ENCODE peak calls at places on chromosomes 11 and 22, in ten cellular contexts. One of them, this sample, is unnamed.

GRCh38 chr11:105367129-105367528 is 227.6 kb upstream of the CARD18 start:
- DNase-seq in activated CD4-positive, alpha-beta T cell treated with anti-CD3 and anti-CD28 coated beads, Interleukin-2, amount 50 U/mL, for 1 hour: no peak
- DNase-seq in nephron progenitor cell: no peak
- DNase-seq in activated gamma-delta T cell treated with Interleukin-2 at 50 U/mL for 16 hours: no peak
- DNase-seq in stimulated activated CD8-positive, alpha-beta memory T cell treated with anti-CD3 and anti-CD28 coated beads, Interleukin-15, amount 100 ng/mL, for 48 hours: no peak
- DNase-seq in T follicular helper cell: no peak
- DNase-seq in epithelial cell of esophagus: peak
- DNase-seq in stimulated activated CD4-positive, alpha-beta T cell treated with anti-CD3 and anti-CD28 coated beads, Interleukin-2, amount 100 ng/mL, for 24 hours: no peak
- DNase-seq in Karpas-422: no peak
- DNase-seq in HAP-1: no peak
- DNase-seq in this sample: no peak

GRCh38 chr11:32088117-32088941 is 2.5 kb upstream of the RCN1 start:
- DNase-seq in activated CD4-positive, alpha-beta T cell treated with anti-CD3 and anti-CD28 coated beads, Interleukin-2, amount 50 U/mL, for 1 hour: no peak
- DNase-seq in HAP-1: peak
- DNase-seq in epithelial cell of esophagus: peak
- DNase-seq in Karpas-422: no peak
- DNase-seq in stimulated activated CD4-positive, alpha-beta T cell treated with anti-CD3 and anti-CD28 coated beads, Interleukin-2, amount 100 ng/mL, for 24 hours: peak
- DNase-seq in activated gamma-delta T cell treated with Interleukin-2 at 50 U/mL for 16 hours: no peak
- DNase-seq in stimulated activated CD8-positive, alpha-beta memory T cell treated with anti-CD3 and anti-CD28 coated beads, Interleukin-15, amount 100 ng/mL, for 48 hours: no peak
- DNase-seq in T follicular helper cell: no peak
- DNase-seq in nephron progenitor cell: no peak
- DNase-seq in this sample: no peak

GRCh38 chr11:64849600-64850356 is 5.3 kb upstream of the CDC42BPG start:
- DNase-seq in activated gamma-delta T cell treated with Interleukin-2 at 50 U/mL for 16 hours: no peak
- DNase-seq in stimulated activated CD8-positive, alpha-beta memory T cell treated with anti-CD3 and anti-CD28 coated beads, Interleukin-15, amount 100 ng/mL, for 48 hours: no peak
- DNase-seq in Karpas-422: no peak
- DNase-seq in activated CD4-positive, alpha-beta T cell treated with anti-CD3 and anti-CD28 coated beads, Interleukin-2, amount 50 U/mL, for 1 hour: no peak
- DNase-seq in HAP-1: no peak
- DNase-seq in nephron progenitor cell: no peak
- DNase-seq in T follicular helper cell: no peak
- DNase-seq in stimulated activated CD4-positive, alpha-beta T cell treated with anti-CD3 and anti-CD28 coated beads, Interleukin-2, amount 100 ng/mL, for 24 hours: no peak
- DNase-seq in epithelial cell of esophagus: no peak
- DNase-seq in this sample: no peak

GRCh38 chr11:72673943-72674828 is at the start of gene PDE2A:
- DNase-seq in activated gamma-delta T cell treated with Interleukin-2 at 50 U/mL for 16 hours: no peak
- DNase-seq in T follicular helper cell: no peak
- DNase-seq in stimulated activated CD4-positive, alpha-beta T cell treated with anti-CD3 and anti-CD28 coated beads, Interleukin-2, amount 100 ng/mL, for 24 hours: no peak
- DNase-seq in epithelial cell of esophagus: no peak
- DNase-seq in HAP-1: no peak
- DNase-seq in activated CD4-positive, alpha-beta T cell treated with anti-CD3 and anti-CD28 coated beads, Interleukin-2, amount 50 U/mL, for 1 hour: no peak
- DNase-seq in stimulated activated CD8-positive, alpha-beta memory T cell treated with anti-CD3 and anti-CD28 coated beads, Interleukin-15, amount 100 ng/mL, for 48 hours: no peak
- DNase-seq in Karpas-422: no peak
- DNase-seq in nephron progenitor cell: no peak
- DNase-seq in this sample: no peak

GRCh38 chr11:64364911-64365310 is 5.9 kb downstream of the RPS6KA4 start:
- DNase-seq in nephron progenitor cell: no peak
- DNase-seq in activated gamma-delta T cell treated with Interleukin-2 at 50 U/mL for 16 hours: no peak
- DNase-seq in stimulated activated CD4-positive, alpha-beta T cell treated with anti-CD3 and anti-CD28 coated beads, Interleukin-2, amount 100 ng/mL, for 24 hours: no peak
- DNase-seq in HAP-1: no peak
- DNase-seq in activated CD4-positive, alpha-beta T cell treated with anti-CD3 and anti-CD28 coated beads, Interleukin-2, amount 50 U/mL, for 1 hour: no peak
- DNase-seq in T follicular helper cell: no peak
- DNase-seq in epithelial cell of esophagus: no peak
- DNase-seq in Karpas-422: no peak
- DNase-seq in stimulated activated CD8-positive, alpha-beta memory T cell treated with anti-CD3 and anti-CD28 coated beads, Interleukin-15, amount 100 ng/mL, for 48 hours: no peak
- DNase-seq in this sample: no peak

GRCh38 chr11:101717621-101718020 is 133.8 kb upstream of the TRPC6 start:
- DNase-seq in activated CD4-positive, alpha-beta T cell treated with anti-CD3 and anti-CD28 coated beads, Interleukin-2, amount 50 U/mL, for 1 hour: no peak
- DNase-seq in HAP-1: peak
- DNase-seq in epithelial cell of esophagus: peak
- DNase-seq in activated gamma-delta T cell treated with Interleukin-2 at 50 U/mL for 16 hours: no peak
- DNase-seq in nephron progenitor cell: no peak
- DNase-seq in T follicular helper cell: no peak
- DNase-seq in Karpas-422: no peak
- DNase-seq in stimulated activated CD4-positive, alpha-beta T cell treated with anti-CD3 and anti-CD28 coated beads, Interleukin-2, amount 100 ng/mL, for 24 hours: no peak
- DNase-seq in stimulated activated CD8-positive, alpha-beta memory T cell treated with anti-CD3 and anti-CD28 coated beads, Interleukin-15, amount 100 ng/mL, for 48 hours: no peak
- DNase-seq in this sample: no peak

GRCh38 chr22:47605886-47606285 is 843.4 kb downstream of the TBC1D22A start:
- DNase-seq in HAP-1: no peak
- DNase-seq in stimulated activated CD4-positive, alpha-beta T cell treated with anti-CD3 and anti-CD28 coated beads, Interleukin-2, amount 100 ng/mL, for 24 hours: no peak
- DNase-seq in activated gamma-delta T cell treated with Interleukin-2 at 50 U/mL for 16 hours: no peak
- DNase-seq in activated CD4-positive, alpha-beta T cell treated with anti-CD3 and anti-CD28 coated beads, Interleukin-2, amount 50 U/mL, for 1 hour: no peak
- DNase-seq in stimulated activated CD8-positive, alpha-beta memory T cell treated with anti-CD3 and anti-CD28 coated beads, Interleukin-15, amount 100 ng/mL, for 48 hours: no peak
- DNase-seq in T follicular helper cell: no peak
- DNase-seq in Karpas-422: no peak
- DNase-seq in nephron progenitor cell: no peak
- DNase-seq in epithelial cell of esophagus: no peak
- DNase-seq in this sample: no peak

GRCh38 chr11:11074686-11075370 is 217.0 kb upstream of the ZBED5 start:
- DNase-seq in activated CD4-positive, alpha-beta T cell treated with anti-CD3 and anti-CD28 coated beads, Interleukin-2, amount 50 U/mL, for 1 hour: no peak
- DNase-seq in T follicular helper cell: no peak
- DNase-seq in stimulated activated CD8-positive, alpha-beta memory T cell treated with anti-CD3 and anti-CD28 coated beads, Interleukin-15, amount 100 ng/mL, for 48 hours: no peak
- DNase-seq in nephron progenitor cell: no peak
- DNase-seq in stimulated activated CD4-positive, alpha-beta T cell treated with anti-CD3 and anti-CD28 coated beads, Interleukin-2, amount 100 ng/mL, for 24 hours: no peak
- DNase-seq in epithelial cell of esophagus: no peak
- DNase-seq in HAP-1: no peak
- DNase-seq in activated gamma-delta T cell treated with Interleukin-2 at 50 U/mL for 16 hours: no peak
- DNase-seq in Karpas-422: no peak
- DNase-seq in this sample: no peak

GRCh38 chr11:31870609-31871309 is 59.6 kb upstream of the PAX6 start:
- DNase-seq in activated CD4-positive, alpha-beta T cell treated with anti-CD3 and anti-CD28 coated beads, Interleukin-2, amount 50 U/mL, for 1 hour: peak
- DNase-seq in HAP-1: peak
- DNase-seq in stimulated activated CD8-positive, alpha-beta memory T cell treated with anti-CD3 and anti-CD28 coated beads, Interleukin-15, amount 100 ng/mL, for 48 hours: no peak
- DNase-seq in stimulated activated CD4-positive, alpha-beta T cell treated with anti-CD3 and anti-CD28 coated beads, Interleukin-2, amount 100 ng/mL, for 24 hours: peak
- DNase-seq in epithelial cell of esophagus: peak
- DNase-seq in activated gamma-delta T cell treated with Interleukin-2 at 50 U/mL for 16 hours: no peak
- DNase-seq in T follicular helper cell: peak
- DNase-seq in nephron progenitor cell: peak
- DNase-seq in Karpas-422: peak
- DNase-seq in this sample: peak

GRCh38 chr11:10996678-10997077 is 138.8 kb upstream of the ZBED5 start:
- DNase-seq in activated CD4-positive, alpha-beta T cell treated with anti-CD3 and anti-CD28 coated beads, Interleukin-2, amount 50 U/mL, for 1 hour: no peak
- DNase-seq in epithelial cell of esophagus: no peak
- DNase-seq in T follicular helper cell: no peak
- DNase-seq in HAP-1: no peak
- DNase-seq in activated gamma-delta T cell treated with Interleukin-2 at 50 U/mL for 16 hours: no peak
- DNase-seq in stimulated activated CD8-positive, alpha-beta memory T cell treated with anti-CD3 and anti-CD28 coated beads, Interleukin-15, amount 100 ng/mL, for 48 hours: no peak
- DNase-seq in Karpas-422: no peak
- DNase-seq in stimulated activated CD4-positive, alpha-beta T cell treated with anti-CD3 and anti-CD28 coated beads, Interleukin-2, amount 100 ng/mL, for 24 hours: no peak
- DNase-seq in nephron progenitor cell: no peak
- DNase-seq in this sample: no peak

GRCh38 chr22:21087119-21087518 is 41.4 kb downstream of the LRRC74B start:
- DNase-seq in stimulated activated CD8-positive, alpha-beta memory T cell treated with anti-CD3 and anti-CD28 coated beads, Interleukin-15, amount 100 ng/mL, for 48 hours: no peak
- DNase-seq in stimulated activated CD4-positive, alpha-beta T cell treated with anti-CD3 and anti-CD28 coated beads, Interleukin-2, amount 100 ng/mL, for 24 hours: no peak
- DNase-seq in nephron progenitor cell: no peak
- DNase-seq in activated CD4-positive, alpha-beta T cell treated with anti-CD3 and anti-CD28 coated beads, Interleukin-2, amount 50 U/mL, for 1 hour: no peak
- DNase-seq in activated gamma-delta T cell treated with Interleukin-2 at 50 U/mL for 16 hours: no peak
- DNase-seq in T follicular helper cell: no peak
- DNase-seq in epithelial cell of esophagus: no peak
- DNase-seq in Karpas-422: no peak
- DNase-seq in HAP-1: no peak
- DNase-seq in this sample: no peak

GRCh38 chr11:44842219-44842618 is 108.5 kb downstream of the TP53I11 start:
- DNase-seq in stimulated activated CD4-positive, alpha-beta T cell treated with anti-CD3 and anti-CD28 coated beads, Interleukin-2, amount 100 ng/mL, for 24 hours: no peak
- DNase-seq in activated CD4-positive, alpha-beta T cell treated with anti-CD3 and anti-CD28 coated beads, Interleukin-2, amount 50 U/mL, for 1 hour: no peak
- DNase-seq in Karpas-422: no peak
- DNase-seq in stimulated activated CD8-positive, alpha-beta memory T cell treated with anti-CD3 and anti-CD28 coated beads, Interleukin-15, amount 100 ng/mL, for 48 hours: no peak
- DNase-seq in HAP-1: no peak
- DNase-seq in nephron progenitor cell: no peak
- DNase-seq in epithelial cell of esophagus: no peak
- DNase-seq in activated gamma-delta T cell treated with Interleukin-2 at 50 U/mL for 16 hours: no peak
- DNase-seq in T follicular helper cell: no peak
- DNase-seq in this sample: no peak

GRCh38 chr11:32213223-32213622 is 122.3 kb downstream of the RCN1 start:
- DNase-seq in activated CD4-positive, alpha-beta T cell treated with anti-CD3 and anti-CD28 coated beads, Interleukin-2, amount 50 U/mL, for 1 hour: no peak
- DNase-seq in HAP-1: no peak
- DNase-seq in T follicular helper cell: no peak
- DNase-seq in Karpas-422: no peak
- DNase-seq in epithelial cell of esophagus: peak
- DNase-seq in nephron progenitor cell: no peak
- DNase-seq in stimulated activated CD8-positive, alpha-beta memory T cell treated with anti-CD3 and anti-CD28 coated beads, Interleukin-15, amount 100 ng/mL, for 48 hours: peak
- DNase-seq in stimulated activated CD4-positive, alpha-beta T cell treated with anti-CD3 and anti-CD28 coated beads, Interleukin-2, amount 100 ng/mL, for 24 hours: peak
- DNase-seq in activated gamma-delta T cell treated with Interleukin-2 at 50 U/mL for 16 hours: no peak
- DNase-seq in this sample: no peak

GRCh38 chr22:35727436-35727835 is 9.8 kb downstream of the APOL5 start:
- DNase-seq in Karpas-422: no peak
- DNase-seq in HAP-1: no peak
- DNase-seq in nephron progenitor cell: no peak
- DNase-seq in epithelial cell of esophagus: no peak
- DNase-seq in activated gamma-delta T cell treated with Interleukin-2 at 50 U/mL for 16 hours: no peak
- DNase-seq in T follicular helper cell: no peak
- DNase-seq in activated CD4-positive, alpha-beta T cell treated with anti-CD3 and anti-CD28 coated beads, Interleukin-2, amount 50 U/mL, for 1 hour: no peak
- DNase-seq in stimulated activated CD8-positive, alpha-beta memory T cell treated with anti-CD3 and anti-CD28 coated beads, Interleukin-15, amount 100 ng/mL, for 48 hours: no peak
- DNase-seq in stimulated activated CD4-positive, alpha-beta T cell treated with anti-CD3 and anti-CD28 coated beads, Interleukin-2, amount 100 ng/mL, for 24 hours: no peak
- DNase-seq in this sample: no peak

GRCh38 chr11:62217191-62217748 is 8.8 kb downstream of the SCGB2A1 start:
- DNase-seq in epithelial cell of esophagus: peak
- DNase-seq in stimulated activated CD8-positive, alpha-beta memory T cell treated with anti-CD3 and anti-CD28 coated beads, Interleukin-15, amount 100 ng/mL, for 48 hours: no peak
- DNase-seq in stimulated activated CD4-positive, alpha-beta T cell treated with anti-CD3 and anti-CD28 coated beads, Interleukin-2, amount 100 ng/mL, for 24 hours: no peak
- DNase-seq in activated CD4-positive, alpha-beta T cell treated with anti-CD3 and anti-CD28 coated beads, Interleukin-2, amount 50 U/mL, for 1 hour: no peak
- DNase-seq in Karpas-422: peak
- DNase-seq in T follicular helper cell: no peak
- DNase-seq in HAP-1: peak
- DNase-seq in activated gamma-delta T cell treated with Interleukin-2 at 50 U/mL for 16 hours: no peak
- DNase-seq in nephron progenitor cell: no peak
- DNase-seq in this sample: no peak

GRCh38 chr11:32172771-32173170 is 81.9 kb downstream of the RCN1 start:
- DNase-seq in stimulated activated CD8-positive, alpha-beta memory T cell treated with anti-CD3 and anti-CD28 coated beads, Interleukin-15, amount 100 ng/mL, for 48 hours: no peak
- DNase-seq in T follicular helper cell: no peak
- DNase-seq in HAP-1: no peak
- DNase-seq in Karpas-422: no peak
- DNase-seq in epithelial cell of esophagus: peak
- DNase-seq in activated gamma-delta T cell treated with Interleukin-2 at 50 U/mL for 16 hours: no peak
- DNase-seq in nephron progenitor cell: peak
- DNase-seq in stimulated activated CD4-positive, alpha-beta T cell treated with anti-CD3 and anti-CD28 coated beads, Interleukin-2, amount 100 ng/mL, for 24 hours: no peak
- DNase-seq in activated CD4-positive, alpha-beta T cell treated with anti-CD3 and anti-CD28 coated beads, Interleukin-2, amount 50 U/mL, for 1 hour: no peak
- DNase-seq in this sample: no peak

GRCh38 chr11:132451942-132452601 is 1080.2 kb downstream of the OPCML start:
- DNase-seq in HAP-1: no peak
- DNase-seq in Karpas-422: no peak
- DNase-seq in epithelial cell of esophagus: no peak
- DNase-seq in stimulated activated CD8-positive, alpha-beta memory T cell treated with anti-CD3 and anti-CD28 coated beads, Interleukin-15, amount 100 ng/mL, for 48 hours: no peak
- DNase-seq in activated gamma-delta T cell treated with Interleukin-2 at 50 U/mL for 16 hours: no peak
- DNase-seq in nephron progenitor cell: no peak
- DNase-seq in T follicular helper cell: no peak
- DNase-seq in stimulated activated CD4-positive, alpha-beta T cell treated with anti-CD3 and anti-CD28 coated beads, Interleukin-2, amount 100 ng/mL, for 24 hours: no peak
- DNase-seq in activated CD4-positive, alpha-beta T cell treated with anti-CD3 and anti-CD28 coated beads, Interleukin-2, amount 50 U/mL, for 1 hour: no peak
- DNase-seq in this sample: no peak

GRCh38 chr11:44952082-44952481 is 1.4 kb upstream of the TP53I11 start:
- DNase-seq in stimulated activated CD4-positive, alpha-beta T cell treated with anti-CD3 and anti-CD28 coated beads, Interleukin-2, amount 100 ng/mL, for 24 hours: no peak
- DNase-seq in activated CD4-positive, alpha-beta T cell treated with anti-CD3 and anti-CD28 coated beads, Interleukin-2, amount 50 U/mL, for 1 hour: no peak
- DNase-seq in activated gamma-delta T cell treated with Interleukin-2 at 50 U/mL for 16 hours: no peak
- DNase-seq in epithelial cell of esophagus: no peak
- DNase-seq in stimulated activated CD8-positive, alpha-beta memory T cell treated with anti-CD3 and anti-CD28 coated beads, Interleukin-15, amount 100 ng/mL, for 48 hours: no peak
- DNase-seq in T follicular helper cell: no peak
- DNase-seq in nephron progenitor cell: no peak
- DNase-seq in Karpas-422: no peak
- DNase-seq in HAP-1: no peak
- DNase-seq in this sample: no peak

GRCh38 chr11:33692013-33692504 is 8.6 kb downstream of the C11orf91 start:
- DNase-seq in stimulated activated CD8-positive, alpha-beta memory T cell treated with anti-CD3 and anti-CD28 coated beads, Interleukin-15, amount 100 ng/mL, for 48 hours: no peak
- DNase-seq in HAP-1: no peak
- DNase-seq in activated gamma-delta T cell treated with Interleukin-2 at 50 U/mL for 16 hours: no peak
- DNase-seq in T follicular helper cell: no peak
- DNase-seq in Karpas-422: no peak
- DNase-seq in activated CD4-positive, alpha-beta T cell treated with anti-CD3 and anti-CD28 coated beads, Interleukin-2, amount 50 U/mL, for 1 hour: no peak
- DNase-seq in epithelial cell of esophagus: peak
- DNase-seq in nephron progenitor cell: no peak
- DNase-seq in stimulated activated CD4-positive, alpha-beta T cell treated with anti-CD3 and anti-CD28 coated beads, Interleukin-2, amount 100 ng/mL, for 24 hours: no peak
- DNase-seq in this sample: no peak

GRCh38 chr11:65479184-65480145 is 19.4 kb upstream of the MALAT1 start:
- DNase-seq in HAP-1: no peak
- DNase-seq in activated gamma-delta T cell treated with Interleukin-2 at 50 U/mL for 16 hours: no peak
- DNase-seq in stimulated activated CD4-positive, alpha-beta T cell treated with anti-CD3 and anti-CD28 coated beads, Interleukin-2, amount 100 ng/mL, for 24 hours: no peak
- DNase-seq in stimulated activated CD8-positive, alpha-beta memory T cell treated with anti-CD3 and anti-CD28 coated beads, Interleukin-15, amount 100 ng/mL, for 48 hours: no peak
- DNase-seq in nephron progenitor cell: no peak
- DNase-seq in Karpas-422: no peak
- DNase-seq in epithelial cell of esophagus: peak
- DNase-seq in activated CD4-positive, alpha-beta T cell treated with anti-CD3 and anti-CD28 coated beads, Interleukin-2, amount 50 U/mL, for 1 hour: no peak
- DNase-seq in T follicular helper cell: no peak
- DNase-seq in this sample: no peak

GRCh38 chr11:60378359-60378758 is at the start of gene MS4A7:
- DNase-seq in activated gamma-delta T cell treated with Interleukin-2 at 50 U/mL for 16 hours: no peak
- DNase-seq in activated CD4-positive, alpha-beta T cell treated with anti-CD3 and anti-CD28 coated beads, Interleukin-2, amount 50 U/mL, for 1 hour: no peak
- DNase-seq in stimulated activated CD8-positive, alpha-beta memory T cell treated with anti-CD3 and anti-CD28 coated beads, Interleukin-15, amount 100 ng/mL, for 48 hours: no peak
- DNase-seq in stimulated activated CD4-positive, alpha-beta T cell treated with anti-CD3 and anti-CD28 coated beads, Interleukin-2, amount 100 ng/mL, for 24 hours: no peak
- DNase-seq in T follicular helper cell: no peak
- DNase-seq in epithelial cell of esophagus: no peak
- DNase-seq in HAP-1: no peak
- DNase-seq in Karpas-422: peak
- DNase-seq in nephron progenitor cell: peak
- DNase-seq in this sample: no peak

GRCh38 chr22:23604939-23605712 is 25.0 kb upstream of the IGLL1 start:
- DNase-seq in nephron progenitor cell: no peak
- DNase-seq in epithelial cell of esophagus: no peak
- DNase-seq in T follicular helper cell: no peak
- DNase-seq in stimulated activated CD8-positive, alpha-beta memory T cell treated with anti-CD3 and anti-CD28 coated beads, Interleukin-15, amount 100 ng/mL, for 48 hours: no peak
- DNase-seq in HAP-1: no peak
- DNase-seq in Karpas-422: no peak
- DNase-seq in activated CD4-positive, alpha-beta T cell treated with anti-CD3 and anti-CD28 coated beads, Interleukin-2, amount 50 U/mL, for 1 hour: no peak
- DNase-seq in activated gamma-delta T cell treated with Interleukin-2 at 50 U/mL for 16 hours: no peak
- DNase-seq in stimulated activated CD4-positive, alpha-beta T cell treated with anti-CD3 and anti-CD28 coated beads, Interleukin-2, amount 100 ng/mL, for 24 hours: no peak
- DNase-seq in this sample: no peak

GRCh38 chr11:126058090-126058489 is 4.6 kb downstream of the CDON start:
- DNase-seq in stimulated activated CD8-positive, alpha-beta memory T cell treated with anti-CD3 and anti-CD28 coated beads, Interleukin-15, amount 100 ng/mL, for 48 hours: no peak
- DNase-seq in nephron progenitor cell: no peak
- DNase-seq in activated CD4-positive, alpha-beta T cell treated with anti-CD3 and anti-CD28 coated beads, Interleukin-2, amount 50 U/mL, for 1 hour: no peak
- DNase-seq in stimulated activated CD4-positive, alpha-beta T cell treated with anti-CD3 and anti-CD28 coated beads, Interleukin-2, amount 100 ng/mL, for 24 hours: no peak
- DNase-seq in HAP-1: no peak
- DNase-seq in T follicular helper cell: no peak
- DNase-seq in activated gamma-delta T cell treated with Interleukin-2 at 50 U/mL for 16 hours: no peak
- DNase-seq in epithelial cell of esophagus: no peak
- DNase-seq in Karpas-422: no peak
- DNase-seq in this sample: no peak

GRCh38 chr22:37459211-37459610 is 27.0 kb downstream of the MFNG start:
- DNase-seq in nephron progenitor cell: no peak
- DNase-seq in HAP-1: no peak
- DNase-seq in activated gamma-delta T cell treated with Interleukin-2 at 50 U/mL for 16 hours: no peak
- DNase-seq in Karpas-422: no peak
- DNase-seq in activated CD4-positive, alpha-beta T cell treated with anti-CD3 and anti-CD28 coated beads, Interleukin-2, amount 50 U/mL, for 1 hour: no peak
- DNase-seq in T follicular helper cell: no peak
- DNase-seq in stimulated activated CD4-positive, alpha-beta T cell treated with anti-CD3 and anti-CD28 coated beads, Interleukin-2, amount 100 ng/mL, for 24 hours: no peak
- DNase-seq in stimulated activated CD8-positive, alpha-beta memory T cell treated with anti-CD3 and anti-CD28 coated beads, Interleukin-15, amount 100 ng/mL, for 48 hours: no peak
- DNase-seq in epithelial cell of esophagus: peak
- DNase-seq in this sample: no peak

GRCh38 chr11:117473692-117474091 is 146.0 kb downstream of the CEP164 start:
- DNase-seq in stimulated activated CD4-positive, alpha-beta T cell treated with anti-CD3 and anti-CD28 coated beads, Interleukin-2, amount 100 ng/mL, for 24 hours: no peak
- DNase-seq in HAP-1: no peak
- DNase-seq in T follicular helper cell: no peak
- DNase-seq in activated CD4-positive, alpha-beta T cell treated with anti-CD3 and anti-CD28 coated beads, Interleukin-2, amount 50 U/mL, for 1 hour: no peak
- DNase-seq in stimulated activated CD8-positive, alpha-beta memory T cell treated with anti-CD3 and anti-CD28 coated beads, Interleukin-15, amount 100 ng/mL, for 48 hours: no peak
- DNase-seq in Karpas-422: no peak
- DNase-seq in activated gamma-delta T cell treated with Interleukin-2 at 50 U/mL for 16 hours: no peak
- DNase-seq in epithelial cell of esophagus: peak
- DNase-seq in nephron progenitor cell: no peak
- DNase-seq in this sample: no peak

GRCh38 chr22:23066200-23067022 is 3.9 kb upstream of the GNAZ start:
- DNase-seq in nephron progenitor cell: no peak
- DNase-seq in stimulated activated CD8-positive, alpha-beta memory T cell treated with anti-CD3 and anti-CD28 coated beads, Interleukin-15, amount 100 ng/mL, for 48 hours: no peak
- DNase-seq in activated gamma-delta T cell treated with Interleukin-2 at 50 U/mL for 16 hours: no peak
- DNase-seq in activated CD4-positive, alpha-beta T cell treated with anti-CD3 and anti-CD28 coated beads, Interleukin-2, amount 50 U/mL, for 1 hour: no peak
- DNase-seq in stimulated activated CD4-positive, alpha-beta T cell treated with anti-CD3 and anti-CD28 coated beads, Interleukin-2, amount 100 ng/mL, for 24 hours: peak
- DNase-seq in Karpas-422: no peak
- DNase-seq in T follicular helper cell: no peak
- DNase-seq in epithelial cell of esophagus: no peak
- DNase-seq in HAP-1: no peak
- DNase-seq in this sample: peak

GRCh38 chr22:50400406-50400805 is 57.3 kb downstream of the PPP6R2 start:
- DNase-seq in stimulated activated CD8-positive, alpha-beta memory T cell treated with anti-CD3 and anti-CD28 coated beads, Interleukin-15, amount 100 ng/mL, for 48 hours: no peak
- DNase-seq in activated CD4-positive, alpha-beta T cell treated with anti-CD3 and anti-CD28 coated beads, Interleukin-2, amount 50 U/mL, for 1 hour: no peak
- DNase-seq in Karpas-422: no peak
- DNase-seq in activated gamma-delta T cell treated with Interleukin-2 at 50 U/mL for 16 hours: no peak
- DNase-seq in HAP-1: no peak
- DNase-seq in epithelial cell of esophagus: no peak
- DNase-seq in T follicular helper cell: no peak
- DNase-seq in stimulated activated CD4-positive, alpha-beta T cell treated with anti-CD3 and anti-CD28 coated beads, Interleukin-2, amount 100 ng/mL, for 24 hours: no peak
- DNase-seq in nephron progenitor cell: no peak
- DNase-seq in this sample: no peak

GRCh38 chr11:61575886-61576516 is 4.9 kb downstream of the SYT7 start:
- DNase-seq in epithelial cell of esophagus: no peak
- DNase-seq in Karpas-422: no peak
- DNase-seq in nephron progenitor cell: no peak
- DNase-seq in T follicular helper cell: no peak
- DNase-seq in activated gamma-delta T cell treated with Interleukin-2 at 50 U/mL for 16 hours: no peak
- DNase-seq in stimulated activated CD4-positive, alpha-beta T cell treated with anti-CD3 and anti-CD28 coated beads, Interleukin-2, amount 100 ng/mL, for 24 hours: no peak
- DNase-seq in HAP-1: no peak
- DNase-seq in activated CD4-positive, alpha-beta T cell treated with anti-CD3 and anti-CD28 coated beads, Interleukin-2, amount 50 U/mL, for 1 hour: no peak
- DNase-seq in stimulated activated CD8-positive, alpha-beta memory T cell treated with anti-CD3 and anti-CD28 coated beads, Interleukin-15, amount 100 ng/mL, for 48 hours: no peak
- DNase-seq in this sample: no peak